ENCODE peak calls at places on chromosomes 16 and 17, in eight cellular contexts. I is activated naive CD4-positive, alpha-beta T cell; J is right cardiac atrium; P is frontal cortex; U is NAMALWA; T is HTR-8/SVneo; O is osteocyte; R is NCI-H748 treated with DMSO at 0.1 percent for 48 hours. K is an unnamed sample.

GRCh38 chr16:82995927-82996441 is 369.2 kb downstream of the CDH13 start:
- DNase-seq in I (no peak), U (no peak), P (no peak), J (no peak), O (no peak), T (peak), R (peak), K (no peak)

GRCh38 chr17:36183001-36183810 is 6.8 kb upstream of the TBC1D3B start:
- DNase-seq in J (peak), P (peak), O (peak), I (no peak), R (peak), T (peak), U (no peak), K (peak)

GRCh38 chr17:37187262-37187661 is 188.5 kb upstream of the C17orf78 start:
- DNase-seq in U (no peak), T (no peak), O (no peak), J (no peak), R (no peak), P (no peak), I (no peak), K (no peak)

GRCh38 chr17:7408341-7408740 is 696 bp downstream of the NLGN2 start:
- DNase-seq in U (no peak), J (peak), R (no peak), O (no peak), P (no peak), I (no peak), T (no peak), K (no peak)

GRCh38 chr16:65114527-65114926 is 7.3 kb downstream of the CDH11 start:
- DNase-seq in T (no peak), J (peak), R (no peak), I (no peak), O (no peak), U (no peak), P (no peak), K (no peak)

GRCh38 chr16:48504216-48504615 is 105.8 kb downstream of the N4BP1 start:
- DNase-seq in T (no peak), R (no peak), J (no peak), U (no peak), I (no peak), O (no peak), P (no peak), K (no peak)

GRCh38 chr17:65504141-65504540 is 57.3 kb downstream of the AXIN2 start:
- DNase-seq in I (no peak), R (no peak), P (no peak), T (no peak), O (no peak), U (no peak), J (no peak), K (no peak)

GRCh38 chr16:84520778-84521770 is 16.6 kb upstream of the MEAK7 start:
- DNase-seq in U (no peak), I (no peak), R (peak), T (no peak), P (no peak), J (no peak), O (no peak), K (no peak)

GRCh38 chr17:8994319-8994718 is 27.0 kb upstream of the NTN1 start:
- DNase-seq in J (peak), T (peak), R (peak), P (no peak), U (peak), I (peak), O (peak), K (no peak)

GRCh38 chr16:78543066-78543465 is 443.6 kb downstream of the WWOX start:
- DNase-seq in U (no peak), I (no peak), T (no peak), R (no peak), J (no peak), P (no peak), O (no peak), K (no peak)

GRCh38 chr17:76722279-76722678 is 4.1 kb downstream of the JMJD6 start:
- DNase-seq in O (no peak), R (no peak), P (no peak), J (no peak), T (no peak), I (no peak), U (no peak), K (no peak)

GRCh38 chr16:66360624-66361324 is 5.7 kb upstream of the CDH5 start:
- DNase-seq in T (no peak), I (no peak), O (no peak), J (peak), U (no peak), P (no peak), R (no peak), K (peak)

GRCh38 chr17:41494524-41494923 is 4.8 kb upstream of the KRT36 start:
- DNase-seq in O (no peak), P (no peak), U (no peak), T (peak), I (no peak), R (no peak), J (no peak), K (no peak)

GRCh38 chr17:58755577-58756245 is at the start of gene PPM1E:
- DNase-seq in R (peak), P (peak), T (peak), U (peak), J (peak), I (no peak), O (peak), K (peak)

GRCh38 chr17:57459286-57459915 is 203.1 kb downstream of the MSI2 start:
- DNase-seq in O (no peak), U (no peak), R (no peak), J (no peak), P (no peak), I (no peak), T (peak), K (no peak)

GRCh38 chr17:1490643-1491405 is 1.7 kb downstream of the MYO1C start:
- DNase-seq in T (peak), P (peak), R (peak), U (peak), I (no peak), J (peak), O (no peak), K (peak)

GRCh38 chr16:67188798-67189197 is 1.1 kb downstream of the EXOC3L1 start:
- DNase-seq in T (no peak), I (no peak), O (no peak), U (no peak), R (no peak), J (peak), P (no peak), K (no peak)

GRCh38 chr17:72782985-72783701 is 309.3 kb downstream of the SLC39A11 start:
- DNase-seq in R (no peak), O (no peak), P (no peak), T (no peak), U (no peak), I (no peak), J (no peak), K (no peak)

GRCh38 chr16:3822366-3823045 is 58.0 kb downstream of the CREBBP start:
- DNase-seq in O (no peak), P (no peak), I (no peak), U (no peak), T (no peak), J (no peak), R (no peak), K (no peak)

GRCh38 chr16:9706217-9706616 is 476.0 kb downstream of the GRIN2A start:
- DNase-seq in J (no peak), T (no peak), U (no peak), R (no peak), O (no peak), I (no peak), P (no peak), K (no peak)

GRCh38 chr17:46811978-46812583 is 6.4 kb downstream of the WNT3 start:
- DNase-seq in I (no peak), P (no peak), O (no peak), U (no peak), R (no peak), J (peak), T (peak), K (no peak)

GRCh38 chr16:75062135-75062943 is 54.2 kb downstream of the LDHD start:
- DNase-seq in J (peak), P (no peak), I (no peak), T (no peak), R (no peak), U (no peak), O (no peak), K (no peak)

GRCh38 chr16:29820730-29821662 is 734 bp downstream of the MVP start:
- DNase-seq in U (no peak), I (no peak), P (no peak), J (peak), T (no peak), O (no peak), R (no peak), K (peak)

GRCh38 chr17:60442271-60443201 is 20.2 kb downstream of the CHCT1 start:
- DNase-seq in O (no peak), I (no peak), J (no peak), T (peak), P (no peak), R (no peak), U (no peak), K (no peak)

GRCh38 chr16:47258874-47259461 is 115.2 kb upstream of the NETO2 start:
- DNase-seq in T (peak), P (no peak), O (no peak), I (no peak), R (no peak), U (peak), J (no peak), K (peak)

GRCh38 chr16:75614247-75614897 is 8.7 kb downstream of the ADAT1 start:
- DNase-seq in P (no peak), I (no peak), U (no peak), R (no peak), O (no peak), J (no peak), T (no peak), K (no peak)

GRCh38 chr17:22703786-22704441 is 1011.6 kb downstream of the KCNJ18 start:
- DNase-seq in P (no peak), J (no peak), O (peak), U (peak), I (no peak), T (no peak), R (no peak), K (no peak)

GRCh38 chr17:77959216-77959925 is 868 bp downstream of the TNRC6C start:
- DNase-seq in J (peak), U (peak), T (no peak), O (no peak), I (no peak), R (no peak), P (no peak), K (peak)

GRCh38 chr16:31382485-31383161 is 10.5 kb upstream of the ITGAD start:
- DNase-seq in P (no peak), T (peak), R (peak), J (peak), U (peak), I (no peak), O (no peak), K (peak)

GRCh38 chr17:16662936-16663335 is 9.3 kb upstream of the ZNF624 start:
- DNase-seq in T (no peak), R (no peak), I (no peak), P (no peak), J (no peak), O (no peak), U (no peak), K (no peak)

GRCh38 chr17:11948791-11949190 is 48.5 kb downstream of the ZNF18 start:
- DNase-seq in R (no peak), O (no peak), P (no peak), I (no peak), U (no peak), T (peak), J (no peak), K (no peak)

GRCh38 chr17:57966875-57967274 is 11.7 kb upstream of the CUEDC1 start:
- DNase-seq in T (no peak), U (no peak), O (no peak), R (no peak), I (no peak), J (no peak), P (no peak), K (no peak)

GRCh38 chr17:39903158-39903884 is 15.1 kb downstream of the GSDMB start:
- DNase-seq in T (no peak), J (no peak), R (no peak), P (no peak), O (peak), U (no peak), I (no peak), K (no peak)

K was measured in MM.1S.